ENCODE peak calls at places on chromosomes 4 and X, in five cellular contexts. One of them, this sample, is unnamed.

GRCh38 chr4:186622788-186623464 is 67.6 kb upstream of the MTNR1A start:
- DNase-seq in transverse colon: no peak
- DNase-seq in suprapubic skin: no peak
- DNase-seq in AG04450: no peak
- DNase-seq in K562: no peak
- DNase-seq in this sample: peak; percentile 36

GRCh38 chr4:122003335-122003734 is 51.5 kb upstream of the TRPC3 start:
- DNase-seq in AG04450: no peak
- DNase-seq in transverse colon: peak; percentile 48
- DNase-seq in suprapubic skin: no peak
- DNase-seq in K562: peak; percentile 82
- DNase-seq in this sample: peak; percentile 31

GRCh38 chr4:22607382-22607781 is 85.4 kb upstream of the GBA3 start:
- DNase-seq in AG04450: peak; percentile 23
- DNase-seq in transverse colon: peak; percentile 56
- DNase-seq in suprapubic skin: no peak
- DNase-seq in K562: no peak
- DNase-seq in this sample: peak; percentile 67

GRCh38 chr4:139768913-139769312 is 103.3 kb downstream of the MGST2 start:
- DNase-seq in K562: peak; percentile 34
- DNase-seq in AG04450: no peak
- DNase-seq in suprapubic skin: no peak
- DNase-seq in transverse colon: no peak
- DNase-seq in this sample: no peak

GRCh38 chr4:52643190-52643589 is 15.9 kb downstream of the USP46 start:
- DNase-seq in K562: no peak
- DNase-seq in suprapubic skin: no peak
- DNase-seq in transverse colon: no peak
- DNase-seq in AG04450: no peak
- DNase-seq in this sample: no peak

GRCh38 chr4:156962551-156962974 is 9.0 kb downstream of the PDGFC start:
- DNase-seq in K562: no peak
- DNase-seq in AG04450: peak; percentile 98
- DNase-seq in transverse colon: no peak
- DNase-seq in suprapubic skin: no peak
- DNase-seq in this sample: no peak

GRCh38 chrX:34563809-34564208 is 93.3 kb downstream of the TMEM47 start:
- DNase-seq in AG04450: no peak
- DNase-seq in K562: no peak
- DNase-seq in suprapubic skin: no peak
- DNase-seq in transverse colon: no peak
- DNase-seq in this sample: no peak

GRCh38 chr4:152106113-152106763 is 345.4 kb upstream of the GATB start:
- DNase-seq in K562: no peak
- DNase-seq in AG04450: peak; percentile 89
- DNase-seq in suprapubic skin: no peak
- DNase-seq in transverse colon: peak; percentile 57
- DNase-seq in this sample: peak; percentile 74

GRCh38 chr4:183960912-183961569 is 55.9 kb downstream of the STOX2 start:
- DNase-seq in transverse colon: peak; percentile 25
- DNase-seq in K562: no peak
- DNase-seq in suprapubic skin: no peak
- DNase-seq in AG04450: no peak
- DNase-seq in this sample: no peak

DNA sequence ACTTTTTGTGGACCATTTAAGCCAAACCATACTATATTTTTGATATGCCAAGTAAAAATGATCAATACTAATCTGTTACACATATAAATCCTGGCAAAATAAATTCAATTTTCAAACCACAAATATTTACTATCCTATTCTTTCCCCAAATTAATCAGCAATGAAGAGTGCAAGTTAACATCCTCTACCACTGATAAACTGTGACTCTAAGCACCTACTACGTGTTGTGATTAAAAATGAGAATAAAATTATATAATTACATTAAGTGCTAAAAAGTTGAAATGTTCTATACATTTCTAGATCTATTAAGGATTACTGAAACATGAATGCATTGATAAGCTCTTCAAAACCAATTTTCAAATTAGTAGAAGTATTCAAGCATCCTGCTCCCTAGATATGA is 3.4 kb downstream of the KLHL15 start:
- DNase-seq in suprapubic skin: no peak
- DNase-seq in AG04450: no peak
- DNase-seq in K562: no peak
- DNase-seq in transverse colon: no peak
- DNase-seq in this sample: no peak
- H3K4me3 ChIP-seq in suprapubic skin: peak overlapping the region; percentile 79
- H3K4me3 ChIP-seq in AG04450: peak overlapping the region; percentile 56
- H3K4me3 ChIP-seq in K562: peak overlapping the region; percentile 99
- H3K4me3 ChIP-seq in transverse colon: no peak overlapping the region
- H3K4me3 ChIP-seq in this sample: peak overlapping the region; percentile 85

DNA sequence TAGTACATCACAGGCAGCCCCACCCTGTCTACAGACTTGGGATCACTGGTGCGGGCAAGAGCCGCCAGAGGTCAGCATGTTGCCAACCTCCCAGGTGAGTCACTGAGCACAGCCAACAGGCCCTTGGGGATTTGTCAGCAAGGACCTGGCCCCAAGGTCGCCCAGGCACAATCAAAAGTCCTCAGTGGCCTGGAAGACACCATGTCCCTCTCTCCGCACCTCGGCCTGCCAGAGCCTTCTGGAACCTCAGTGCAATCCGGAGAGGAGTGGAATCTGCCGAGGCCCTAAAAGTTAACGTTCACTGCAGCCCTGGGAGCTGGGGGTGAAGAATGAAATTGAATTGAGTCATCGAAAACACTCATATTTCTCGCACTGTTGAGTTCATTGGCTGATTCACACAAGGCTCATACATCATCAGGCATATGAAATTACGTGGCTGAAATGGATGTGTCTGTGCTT is 74.3 kb downstream of the WFS1 start:
- DNase-seq in suprapubic skin: no peak
- DNase-seq in AG04450: peak; percentile 18
- DNase-seq in transverse colon: no peak
- DNase-seq in K562: peak; percentile 26
- DNase-seq in this sample: no peak
- TF ChIP-seq CTCF in suprapubic skin: no peak
- TF ChIP-seq CTCF in AG04450: no peak
- TF ChIP-seq CTCF in transverse colon: no peak
- TF ChIP-seq CTCF in K562: peak; percentile 35
- TF ChIP-seq CTCF in this sample: no peak

DNA sequence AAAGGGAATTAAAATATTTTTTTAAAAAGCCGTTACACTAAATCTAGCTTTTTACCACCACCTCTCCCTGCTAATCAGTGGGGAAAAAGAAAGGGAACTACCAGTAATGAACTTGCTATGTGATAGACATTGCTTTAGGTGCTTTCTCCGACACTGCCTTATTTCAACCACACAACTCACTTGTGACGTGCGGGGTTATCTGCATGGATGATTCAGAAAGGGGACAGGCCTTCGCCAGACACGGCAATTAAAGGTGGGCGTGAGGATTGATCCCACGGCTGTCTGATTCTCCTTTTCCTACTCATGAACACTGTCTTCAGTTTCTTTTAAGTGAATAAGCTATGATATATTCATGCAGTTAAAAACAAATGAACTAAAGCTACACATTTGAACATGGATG is 882 bp upstream of the CXCR3 start:
- DNase-seq in transverse colon: no peak
- DNase-seq in K562: no peak
- DNase-seq in AG04450: no peak
- DNase-seq in suprapubic skin: no peak
- DNase-seq in this sample: no peak
- H3K27ac ChIP-seq in transverse colon: peak overlapping the region; percentile 81
- H3K27ac ChIP-seq in K562: no peak overlapping the region
- H3K27ac ChIP-seq in AG04450: no peak overlapping the region
- H3K27ac ChIP-seq in suprapubic skin: no peak overlapping the region
- H3K27ac ChIP-seq in this sample: no peak overlapping the region

GRCh38 chr4:2793920-2794706 is 1.2 kb downstream of the SH3BP2 start:
- DNase-seq in AG04450: no peak
- DNase-seq in K562: no peak
- DNase-seq in suprapubic skin: peak; percentile 79
- DNase-seq in transverse colon: peak; percentile 58
- DNase-seq in this sample: peak; percentile 37
- H3K4me3 ChIP-seq in AG04450: peak overlapping the region; percentile 61
- H3K4me3 ChIP-seq in K562: peak overlapping the region; percentile 50
- H3K4me3 ChIP-seq in suprapubic skin: peak overlapping the region; percentile 87
- H3K4me3 ChIP-seq in transverse colon: peak overlapping the region; percentile 88
- H3K4me3 ChIP-seq in this sample: peak overlapping the region; percentile 70

GRCh38 chrX:139759637-139760036 is 51.7 kb upstream of the MCF2 start:
- DNase-seq in transverse colon: no peak
- DNase-seq in suprapubic skin: no peak
- DNase-seq in AG04450: no peak
- DNase-seq in K562: peak; percentile 15
- DNase-seq in this sample: no peak
- TF ChIP-seq CTCF in transverse colon: no peak
- TF ChIP-seq CTCF in suprapubic skin: no peak
- TF ChIP-seq CTCF in AG04450: peak; percentile 57
- TF ChIP-seq CTCF in K562: peak; percentile 66
- TF ChIP-seq CTCF in this sample: peak; percentile 18

DNA sequence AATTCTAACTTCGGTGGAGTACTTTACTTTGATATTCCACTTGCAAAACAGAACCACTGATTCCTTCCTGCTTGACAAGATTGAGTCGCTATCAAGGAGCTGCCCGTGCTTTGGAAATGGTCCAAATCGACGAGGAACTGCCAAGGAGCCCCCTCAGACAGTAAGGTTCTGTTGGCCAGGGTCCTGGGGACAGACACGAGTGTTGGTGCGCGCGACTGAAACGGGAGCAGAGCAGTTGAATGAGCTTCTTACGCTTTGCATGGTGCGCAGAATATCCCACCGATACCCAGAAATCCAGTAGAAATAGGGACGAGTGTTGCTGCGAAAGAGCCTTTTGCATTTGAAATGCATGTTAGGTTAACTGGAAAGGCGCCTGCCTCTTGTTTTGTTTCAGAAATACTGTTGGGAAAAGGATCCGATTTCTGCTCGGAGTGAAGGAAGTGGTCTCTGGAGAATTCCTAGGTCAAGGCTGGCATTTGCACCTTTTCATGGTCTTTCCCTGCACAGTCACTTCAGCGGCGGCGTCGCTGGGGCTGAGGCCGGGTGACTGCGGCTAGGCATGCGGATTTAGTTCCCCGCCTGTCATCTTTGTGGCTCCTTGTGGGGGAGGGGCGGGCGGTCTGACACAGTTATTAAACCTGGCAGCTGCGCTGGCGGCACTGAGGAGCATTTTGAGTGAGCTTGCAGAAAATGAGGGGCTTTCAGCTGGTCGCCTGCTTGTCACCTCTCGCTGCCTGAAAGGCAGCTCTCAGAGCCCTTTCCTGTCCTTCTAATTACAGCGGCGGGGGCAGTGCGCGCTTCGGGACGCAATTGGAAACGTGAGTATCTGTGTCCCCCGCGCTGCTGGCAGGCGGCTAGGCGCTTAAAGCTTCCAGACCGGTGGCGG is 51.5 kb upstream of the TRIM2 start:
- DNase-seq in AG04450: no peak
- DNase-seq in transverse colon: peak; percentile 70
- DNase-seq in K562: no peak
- DNase-seq in suprapubic skin: peak; percentile 80
- DNase-seq in this sample: peak; percentile 42
- H3K27ac ChIP-seq in AG04450: no peak overlapping the region
- H3K27ac ChIP-seq in transverse colon: peak overlapping the region; percentile 81
- H3K27ac ChIP-seq in K562: no peak overlapping the region
- H3K27ac ChIP-seq in suprapubic skin: peak overlapping the region; percentile 37
- H3K27ac ChIP-seq in this sample: no peak overlapping the region

DNA sequence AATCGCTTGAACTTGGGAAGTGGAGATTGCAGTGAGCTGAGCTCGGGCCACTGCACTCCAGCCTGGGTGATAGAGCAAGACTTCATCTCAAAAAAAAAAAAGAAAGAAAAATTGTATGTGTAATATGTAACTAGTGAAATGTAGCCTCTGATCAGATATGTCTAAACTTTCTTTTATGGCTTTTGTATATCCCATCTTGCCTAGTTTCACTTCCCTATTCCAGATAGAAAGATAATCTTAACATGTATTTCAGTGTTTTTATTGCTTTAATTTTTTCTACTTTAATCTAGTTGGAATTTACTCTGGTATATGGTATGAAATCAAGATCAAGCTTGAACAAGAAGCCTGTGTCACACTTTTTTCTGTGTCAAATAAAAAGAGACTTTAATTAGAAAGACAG is 1.9 kb upstream of the ZNF41 start:
- DNase-seq in AG04450: no peak
- DNase-seq in transverse colon: no peak
- DNase-seq in K562: no peak
- DNase-seq in suprapubic skin: no peak
- DNase-seq in this sample: no peak
- H3K4me3 ChIP-seq in AG04450: peak overlapping the region; percentile 32
- H3K4me3 ChIP-seq in transverse colon: no peak overlapping the region
- H3K4me3 ChIP-seq in K562: no peak overlapping the region
- H3K4me3 ChIP-seq in suprapubic skin: no peak overlapping the region
- H3K4me3 ChIP-seq in this sample: peak overlapping the region; percentile 80

DNA sequence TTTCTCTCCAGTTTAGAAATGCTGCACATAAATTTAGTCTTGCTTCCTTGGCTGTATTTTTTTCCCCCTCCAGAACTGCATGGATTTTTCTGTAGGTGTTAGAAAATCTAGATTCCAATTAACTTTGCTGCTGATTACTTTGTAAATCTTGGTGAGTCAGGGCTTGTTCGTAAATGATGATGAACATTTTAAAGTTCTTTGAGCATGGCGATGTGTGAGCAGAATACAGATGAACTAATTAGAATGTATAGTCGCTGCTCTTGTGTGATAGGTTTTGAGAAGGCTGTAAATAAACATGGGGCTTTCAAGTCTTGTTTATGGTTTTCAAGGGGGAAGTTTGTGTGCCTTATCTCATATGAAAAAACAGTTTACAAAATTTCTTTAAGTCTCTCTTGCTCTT is 23.3 kb downstream of the LIMCH1 start:
- DNase-seq in AG04450: no peak
- DNase-seq in suprapubic skin: no peak
- DNase-seq in K562: no peak
- DNase-seq in transverse colon: no peak
- DNase-seq in this sample: no peak
- TF ChIP-seq CTCF in AG04450: no peak
- TF ChIP-seq CTCF in suprapubic skin: no peak
- TF ChIP-seq CTCF in K562: no peak
- TF ChIP-seq CTCF in transverse colon: no peak
- TF ChIP-seq CTCF in this sample: no peak

This sample was measured in psoas muscle.